ENCODE peak calls at places on chromosomes 12 and 14, in five cellular contexts. K, S, A, Z and P are unnamed samples.

GRCh38 chr12:46661161-46661845 is 164.5 kb downstream of the SLC38A4 start:
- DNase-seq in K (peak; percentile 82), S (peak; percentile 58), A (no peak), Z (peak; percentile 96), P (peak; percentile 71)

GRCh38 chr12:106132175-106133135 is 6.3 kb downstream of the NUAK1 start:
- DNase-seq in K (no peak), S (peak; percentile 82), A (no peak), Z (peak; percentile 37), P (no peak)

GRCh38 chr12:3727354-3727753 is 25.6 kb downstream of the CRACR2A start:
- DNase-seq in K (no peak), S (no peak), A (no peak), Z (no peak), P (no peak)

GRCh38 chr14:82720431-82720830 is 1186.8 kb upstream of the SEL1L start:
- DNase-seq in K (no peak), S (no peak), A (no peak), Z (no peak), P (no peak)

GRCh38 chr12:21983102-21983501 is 41.9 kb upstream of the ABCC9 start:
- DNase-seq in K (no peak), S (no peak), A (no peak), Z (no peak), P (no peak)

GRCh38 chr14:37546621-37547447 is 48.2 kb downstream of the FOXA1 start:
- DNase-seq in K (no peak), S (peak; percentile 46), A (no peak), Z (no peak), P (no peak)

GRCh38 chr12:30013051-30013450 is 229.3 kb upstream of the TMTC1 start:
- DNase-seq in K (no peak), S (peak; percentile 87), A (no peak), Z (no peak), P (no peak)

GRCh38 chr12:131314524-131315090 is 360.9 kb downstream of the ADGRD1 start:
- DNase-seq in K (no peak), S (no peak), A (no peak), Z (no peak), P (no peak)

GRCh38 chr12:120257041-120257821 is 8.3 kb downstream of the PXN start:
- DNase-seq in K (no peak), S (peak; percentile 72), A (peak; percentile 56), Z (peak; percentile 92), P (no peak)

GRCh38 chr12:2264622-2265306 is 212.0 kb downstream of the CACNA1C start:
- DNase-seq in K (no peak), S (peak; percentile 47), A (no peak), Z (peak; percentile 93), P (no peak)

GRCh38 chr12:89951050-89951693 is 242.5 kb upstream of the ATP2B1 start:
- DNase-seq in K (no peak), S (no peak), A (no peak), Z (peak; percentile 59), P (no peak)

GRCh38 chr14:87810711-87811110 is 182.3 kb downstream of the GALC start:
- DNase-seq in K (no peak), S (no peak), A (no peak), Z (no peak), P (peak; percentile 75)

GRCh38 chr14:62436256-62436655 is 609.0 kb downstream of the KCNH5 start:
- DNase-seq in K (no peak), S (no peak), A (no peak), Z (no peak), P (no peak)

GRCh38 chr12:48156648-48157015 is 683 bp downstream of the ASB8 start:
- DNase-seq in K (no peak), S (no peak), A (no peak), Z (no peak), P (no peak)

GRCh38 chr14:64536488-64537245 is 3.9 kb upstream of the HSPA2 start:
- DNase-seq in K (no peak), S (peak; percentile 54), A (no peak), Z (peak; percentile 63), P (no peak)

GRCh38 chr14:37843969-37844607 is 248.7 kb downstream of the TTC6 start:
- DNase-seq in K (no peak), S (no peak), A (no peak), Z (no peak), P (no peak)

GRCh38 chr12:1595690-1596347 is 1.4 kb upstream of the FBXL14 start:
- DNase-seq in K (no peak), S (no peak), A (no peak), Z (no peak), P (no peak)

GRCh38 chr14:34301107-34301734 is 160.8 kb downstream of the SPTSSA start:
- DNase-seq in K (peak; percentile 15), S (peak; percentile 57), A (no peak), Z (peak; percentile 26), P (peak; percentile 84)

GRCh38 chr14:92586001-92586947 is 72.7 kb downstream of the RIN3 start:
- DNase-seq in K (peak; percentile 45), S (no peak), A (no peak), Z (peak; percentile 74), P (no peak)

GRCh38 chr12:128813392-128813791 is 10.4 kb downstream of the SLC15A4 start:
- DNase-seq in K (no peak), S (no peak), A (no peak), Z (peak; percentile 65), P (no peak)

GRCh38 chr14:52840916-52841315 is 49.5 kb upstream of the GNPNAT1 start:
- DNase-seq in K (no peak), S (no peak), A (no peak), Z (peak; percentile 23), P (no peak)

GRCh38 chr14:93536945-93537344 is 106.2 kb downstream of the UNC79 start:
- DNase-seq in K (no peak), S (peak; percentile 68), A (no peak), Z (no peak), P (peak; percentile 78)

GRCh38 chr12:30694971-30695326 is 720 bp downstream of the IPO8 start:
- DNase-seq in K (peak; percentile 35), S (peak; percentile 87), A (peak; percentile 76), Z (peak; percentile 31), P (peak; percentile 61)

GRCh38 chr12:32508626-32509025 is 109.3 kb downstream of the FGD4 start:
- DNase-seq in K (no peak), S (no peak), A (no peak), Z (no peak), P (no peak)

GRCh38 chr12:54394986-54395385 is 10.5 kb upstream of the ZNF385A start:
- DNase-seq in K (no peak), S (no peak), A (no peak), Z (no peak), P (no peak)

GRCh38 chr14:76497550-76498484 is 121.9 kb downstream of the ESRRB start:
- DNase-seq in K (no peak), S (peak; percentile 74), A (no peak), Z (no peak), P (peak; percentile 70)

GRCh38 chr12:53236443-53237111 is 4.6 kb upstream of the RARG start:
- DNase-seq in K (no peak), S (no peak), A (no peak), Z (no peak), P (no peak)

GRCh38 chr12:30153981-30154380 is 370.2 kb upstream of the TMTC1 start:
- DNase-seq in K (no peak), S (no peak), A (no peak), Z (no peak), P (no peak)

GRCh38 chr12:105945935-105946334 is 192.8 kb downstream of the NUAK1 start:
- DNase-seq in K (no peak), S (no peak), A (no peak), Z (peak; percentile 25), P (no peak)

GRCh38 chr14:77208266-77208978 is 26.8 kb downstream of the TMEM63C start:
- DNase-seq in K (no peak), S (peak; percentile 97), A (peak; percentile 94), Z (peak; percentile 21), P (peak; percentile 81)

GRCh38 chr12:9940370-9940769 is 8.2 kb upstream of the CLEC2A start:
- DNase-seq in K (peak; percentile 63), S (no peak), A (no peak), Z (no peak), P (peak; percentile 60)

GRCh38 chr12:104232609-104233280 is 17.2 kb downstream of the TXNRD1 start:
- DNase-seq in K (no peak), S (no peak), A (no peak), Z (no peak), P (no peak)

DNA sequence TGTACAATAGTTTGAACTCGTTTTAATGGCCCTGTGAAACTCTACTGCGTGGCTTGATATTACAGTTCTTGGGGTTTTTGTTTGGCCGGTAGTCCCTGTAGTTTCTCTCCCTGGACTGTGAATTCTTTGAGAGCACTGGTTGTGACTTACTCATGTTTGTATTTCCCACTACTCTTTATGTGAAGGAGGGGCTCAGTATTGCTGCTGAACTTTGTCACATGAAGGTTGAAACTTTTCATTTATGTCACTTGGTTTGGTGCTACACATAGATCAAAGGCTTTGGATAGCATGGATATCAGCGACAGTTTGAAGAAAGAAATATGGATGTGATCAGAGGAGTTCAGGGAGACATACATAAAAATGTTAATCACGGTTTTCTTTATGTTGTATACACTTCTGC is 1.5 kb upstream of the POU6F1 start:
- DNase-seq in K (no peak), S (no peak), A (no peak), Z (no peak), P (no peak)
- H3K4me3 ChIP-seq in K (no peak overlapping the region), S (peak overlapping the region; percentile 84), A (peak overlapping the region; percentile 79), Z (no peak overlapping the region), P (no peak overlapping the region)

GRCh38 chr14:100778951-100779690 is 46.8 kb upstream of the MEG3 start:
- DNase-seq in K (no peak), S (peak; percentile 33), A (no peak), Z (no peak), P (no peak)
- H3K4me3 ChIP-seq in K (no peak overlapping the region), S (no peak overlapping the region), A (no peak overlapping the region), Z (no peak overlapping the region), P (no peak overlapping the region)

GRCh38 chr12:121787063-121787774 is 6.3 kb downstream of the RHOF start:
- DNase-seq in K (no peak), S (no peak), A (peak; percentile 65), Z (no peak), P (no peak)
- H3K4me3 ChIP-seq in K (no peak overlapping the region), S (no peak overlapping the region), A (no peak overlapping the region), Z (no peak overlapping the region), P (no peak overlapping the region)

GRCh38 chr12:6334940-6335450 is 6.9 kb downstream of the TNFRSF1A start:
- DNase-seq in K (no peak), S (peak; percentile 53), A (no peak), Z (no peak), P (no peak)

GRCh38 chr12:6333566-6333965 is 8.3 kb downstream of the TNFRSF1A start:
- DNase-seq in K (no peak), S (no peak), A (no peak), Z (peak; percentile 45), P (no peak)

GRCh38 chr12:6333029-6333428 is 8.8 kb downstream of the TNFRSF1A start:
- DNase-seq in K (no peak), S (no peak), A (no peak), Z (no peak), P (no peak)

GRCh38 chr12:6335451-6336078 is 6.3 kb downstream of the TNFRSF1A start:
- DNase-seq in K (peak; percentile 91), S (peak; percentile 89), A (peak; percentile 82), Z (no peak), P (peak; percentile 83)

DNA sequence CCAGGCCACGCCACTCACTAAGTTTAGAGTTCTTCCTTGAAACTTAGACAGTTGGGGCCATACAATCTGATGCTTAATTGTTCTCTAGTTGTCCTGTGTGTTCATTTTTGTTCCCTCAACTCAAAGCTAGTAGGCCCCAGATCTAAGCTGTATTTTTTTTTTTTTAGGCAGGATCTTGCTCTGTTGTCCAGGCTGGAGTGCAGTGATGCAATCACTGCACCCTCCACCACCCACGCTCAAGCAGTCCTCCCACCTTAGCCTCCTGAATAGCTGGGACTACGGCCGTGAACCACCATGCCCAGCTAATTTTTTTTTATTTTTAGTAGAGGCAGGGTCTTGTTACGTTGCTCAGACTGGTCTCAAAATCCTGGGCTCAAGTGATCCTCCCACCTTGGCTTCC is 7.5 kb downstream of the TNFRSF1A start:
- DNase-seq in K (no peak), S (no peak), A (no peak), Z (no peak), P (no peak)
- H3K4me3 ChIP-seq in K (no peak overlapping the region), S (no peak overlapping the region), A (peak overlapping the region; percentile 34), Z (no peak overlapping the region), P (no peak overlapping the region)